ENCODE peak calls at places on chromosomes 11 and 22, in eight cellular contexts. X is esophagus squamous epithelium, U is foreskin fibroblast, K is fibroblast of lung, F is mammary epithelial cell, L is AG09309, I is kidney, S is heart right ventricle. Z is an unnamed sample.

GRCh38 chr22:25777870-25778269 is 35.9 kb downstream of the MYO18B start:
- DNase-seq in L (peak), U (peak), K (peak), F (peak), I (no peak), S (no peak), X (no peak), Z (peak)

GRCh38 chr11:73151371-73151870 is 9.3 kb upstream of the FCHSD2 start:
- DNase-seq in K (no peak), F (no peak), S (no peak), U (no peak), I (no peak), X (no peak), L (no peak), Z (no peak)

GRCh38 chr22:30614879-30615278 is 7.9 kb downstream of the TCN2 start:
- DNase-seq in K (no peak), F (no peak), L (no peak), I (no peak), U (no peak), X (no peak), S (no peak), Z (no peak)

GRCh38 chr22:43230983-43231723 is 44.2 kb upstream of the TTLL12 start:
- DNase-seq in S (peak), K (peak), I (no peak), U (peak), X (no peak), F (peak), L (no peak), Z (peak)

GRCh38 chr22:28728621-28729313 is 12.9 kb downstream of the CHEK2 start:
- DNase-seq in X (no peak), L (no peak), I (no peak), F (peak), S (no peak), U (peak), K (no peak), Z (no peak)

GRCh38 chr22:47616396-47617020 is 854.1 kb downstream of the TBC1D22A start:
- DNase-seq in X (no peak), I (no peak), L (no peak), K (no peak), U (no peak), S (no peak), F (no peak), Z (no peak)

GRCh38 chr11:101456812-101457211 is 127.0 kb downstream of the TRPC6 start:
- DNase-seq in I (no peak), S (no peak), U (no peak), X (no peak), L (no peak), K (peak), F (no peak), Z (peak)

GRCh38 chr11:73404506-73405145 is 28.4 kb downstream of the RELT start:
- DNase-seq in X (no peak), K (no peak), U (no peak), L (no peak), S (no peak), I (no peak), F (no peak), Z (no peak)

GRCh38 chr11:121452609-121453150 is at the start of gene SORL1-AS1:
- DNase-seq in U (no peak), X (no peak), L (no peak), F (peak), K (no peak), I (no peak), S (no peak), Z (no peak)

GRCh38 chr11:9600651-9601040 is 27.2 kb downstream of the WEE1 start:
- DNase-seq in L (no peak), U (no peak), X (no peak), S (no peak), I (no peak), K (no peak), F (peak), Z (no peak)

GRCh38 chr22:24578355-24579241 is 14.3 kb downstream of the LRRC75B start:
- DNase-seq in U (no peak), L (no peak), X (no peak), S (no peak), F (peak), I (no peak), K (peak), Z (no peak)

GRCh38 chr11:59292611-59293010 is 66.1 kb upstream of the OR5AN1 start:
- DNase-seq in I (no peak), F (peak), K (no peak), S (no peak), L (no peak), U (no peak), X (no peak), Z (no peak)

GRCh38 chr11:77647906-77648305 is 10.3 kb upstream of the CLNS1A start:
- DNase-seq in F (no peak), I (no peak), U (no peak), X (no peak), S (no peak), K (no peak), L (no peak), Z (no peak)

GRCh38 chr11:44835979-44836378 is 109.2 kb downstream of the TSPAN18 start:
- DNase-seq in L (no peak), F (no peak), U (no peak), I (no peak), K (no peak), S (no peak), X (no peak), Z (no peak)

GRCh38 chr22:32164084-32164894 is 5.2 kb upstream of the C22orf42 start:
- DNase-seq in K (no peak), I (no peak), S (no peak), U (no peak), F (no peak), X (no peak), L (no peak), Z (no peak)

GRCh38 chr22:20159088-20159487 is 8.2 kb upstream of the CCDC188 start:
- DNase-seq in X (no peak), L (no peak), S (no peak), K (no peak), U (no peak), F (no peak), I (no peak), Z (no peak)

GRCh38 chr11:35038211-35038930 is 100.6 kb upstream of the CD44 start:
- DNase-seq in I (no peak), L (no peak), S (no peak), K (no peak), U (no peak), X (no peak), F (no peak), Z (no peak)

GRCh38 chr22:27372969-27373670 is 428.4 kb downstream of the MN1 start:
- DNase-seq in X (no peak), L (no peak), S (no peak), I (no peak), K (no peak), F (no peak), U (no peak), Z (no peak)
- H3K4me3 ChIP-seq in X (no peak), L (no peak), S (no peak), I (no peak), K (no peak), F (no peak), U (no peak), Z (no peak)

GRCh38 chr22:46514592-46515207 is 22.7 kb downstream of the CELSR1 start:
- DNase-seq in L (no peak), U (peak), I (peak), K (peak), X (no peak), S (no peak), F (peak), Z (peak)
- TF ChIP-seq CTCF in L (no peak), U (no peak), I (no peak), K (no peak), X (no peak), S (no peak), F (no peak), Z (no peak)

DNA sequence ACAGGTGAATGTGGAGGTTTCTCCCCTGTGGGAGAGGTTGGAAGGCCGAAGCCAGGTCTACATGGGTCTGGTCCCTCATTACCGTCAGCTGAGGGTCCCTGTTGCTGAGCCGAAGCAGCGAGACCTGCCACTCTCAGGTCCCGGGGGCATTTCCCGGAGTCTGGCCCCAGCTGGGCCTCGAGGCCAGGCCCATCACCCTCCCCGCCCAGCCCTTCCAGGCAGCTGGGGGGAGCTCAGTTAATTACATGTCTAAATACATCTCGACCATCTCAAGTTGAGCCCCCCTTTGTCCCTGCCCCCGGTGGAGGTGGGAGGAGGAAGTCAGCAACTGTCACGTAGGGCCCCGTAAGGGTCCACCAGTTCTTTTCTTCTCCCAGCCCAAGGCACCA is 3.6 kb downstream of the CDKN1C start:
- DNase-seq in X (no peak), U (no peak), I (no peak), F (no peak), K (no peak), S (no peak), L (no peak), Z (no peak)
- H3K4me3 ChIP-seq in X (no peak), U (no peak), I (no peak), F (no peak), K (no peak), S (peak), L (no peak), Z (no peak)

DNA sequence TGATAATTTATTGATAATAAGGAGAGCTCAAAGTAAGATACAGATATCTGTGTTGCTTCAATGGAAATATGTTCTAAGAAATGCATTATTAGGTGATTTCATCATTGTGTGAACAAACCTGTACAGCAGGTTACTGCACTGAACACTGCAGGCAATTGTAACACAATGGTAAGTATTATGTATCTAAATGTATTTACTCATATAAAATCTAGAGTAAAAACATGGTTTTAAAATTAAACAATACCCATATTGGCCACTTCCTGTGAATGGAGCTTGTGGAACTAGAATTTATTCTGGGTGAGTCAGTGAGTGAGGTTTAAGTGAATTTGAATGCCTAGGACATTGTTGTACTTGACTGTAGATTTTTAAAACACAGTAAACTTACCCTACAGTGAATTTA is 722.9 kb upstream of the RAG2 start:
- DNase-seq in U (no peak), F (peak), I (no peak), L (no peak), S (no peak), K (peak), X (no peak), Z (peak)
- TF ChIP-seq CTCF in U (no peak), F (no peak), I (no peak), L (no peak), S (no peak), K (no peak), X (no peak), Z (no peak)

DNA sequence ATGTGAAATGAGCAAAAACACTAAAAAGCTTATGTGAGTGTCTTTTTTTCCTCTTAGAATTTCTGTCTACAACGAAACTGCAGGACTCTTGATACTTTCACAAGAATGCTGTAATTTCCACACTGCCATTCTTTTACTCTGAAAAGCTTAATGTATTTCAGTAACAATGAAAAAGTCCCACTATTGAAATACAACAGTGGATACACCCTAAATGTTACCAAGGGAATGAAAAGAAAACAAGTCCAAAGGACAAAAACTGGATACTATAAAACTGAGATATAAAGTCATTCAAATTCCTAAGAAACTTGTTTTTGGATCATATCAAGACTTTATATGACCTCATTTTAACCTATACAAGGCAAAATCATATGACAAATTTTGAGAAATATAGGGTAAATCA is 77.4 kb downstream of the SOX6 start:
- DNase-seq in F (peak), K (no peak), I (no peak), U (no peak), X (no peak), S (no peak), L (no peak), Z (no peak)
- H3K4me3 ChIP-seq in F (no peak), K (no peak), I (no peak), U (no peak), X (no peak), S (no peak), L (no peak), Z (no peak)

DNA sequence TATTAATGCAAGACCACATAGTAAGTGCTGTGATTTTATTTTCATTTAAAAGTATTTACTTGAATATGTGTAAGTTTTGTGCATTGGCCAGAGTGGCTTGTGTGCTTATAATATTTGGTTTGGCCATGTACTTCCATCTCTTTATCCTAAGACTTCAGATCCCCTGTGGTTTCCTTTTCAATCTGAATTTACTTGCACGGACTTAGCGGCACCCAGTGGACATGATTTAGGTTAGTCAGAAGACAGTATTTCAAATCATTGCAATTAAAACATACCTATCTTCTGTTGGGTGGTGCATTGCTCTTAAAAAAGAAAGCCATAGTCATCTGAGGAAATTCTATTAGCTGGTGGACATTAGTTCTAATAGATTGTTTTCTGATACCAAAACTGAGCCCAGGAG is 30.7 kb downstream of the PIWIL4 start:
- DNase-seq in I (no peak), L (no peak), S (no peak), U (no peak), F (no peak), X (no peak), K (peak), Z (peak)
- TF ChIP-seq CTCF in I (peak), L (no peak), S (no peak), U (no peak), F (no peak), X (no peak), K (no peak), Z (peak)

GRCh38 chr11:118318112-118319030 is 13.8 kb downstream of the CD3E start:
- DNase-seq in I (no peak), K (no peak), U (no peak), X (no peak), S (no peak), L (no peak), F (peak), Z (no peak)
- H3K4me3 ChIP-seq in I (no peak), K (no peak), U (no peak), X (no peak), S (no peak), L (no peak), F (no peak), Z (no peak)

GRCh38 chr11:118065375-118065774 is 11.5 kb upstream of the TMPRSS4 start:
- DNase-seq in K (no peak), L (no peak), X (no peak), I (no peak), U (no peak), S (no peak), F (no peak), Z (no peak)

GRCh38 chr11:118071416-118072030 is 5.4 kb upstream of the TMPRSS4 start:
- DNase-seq in S (no peak), X (no peak), K (no peak), U (no peak), I (no peak), F (no peak), L (no peak), Z (no peak)

GRCh38 chr11:118068945-118069612 is 7.8 kb upstream of the TMPRSS4 start:
- DNase-seq in I (no peak), S (no peak), U (no peak), K (no peak), F (no peak), L (no peak), X (no peak), Z (no peak)

GRCh38 chr11:118067006-118067405 is 9.9 kb upstream of the TMPRSS4 start:
- DNase-seq in U (no peak), K (no peak), L (no peak), F (no peak), X (no peak), S (no peak), I (no peak), Z (no peak)

DNA sequence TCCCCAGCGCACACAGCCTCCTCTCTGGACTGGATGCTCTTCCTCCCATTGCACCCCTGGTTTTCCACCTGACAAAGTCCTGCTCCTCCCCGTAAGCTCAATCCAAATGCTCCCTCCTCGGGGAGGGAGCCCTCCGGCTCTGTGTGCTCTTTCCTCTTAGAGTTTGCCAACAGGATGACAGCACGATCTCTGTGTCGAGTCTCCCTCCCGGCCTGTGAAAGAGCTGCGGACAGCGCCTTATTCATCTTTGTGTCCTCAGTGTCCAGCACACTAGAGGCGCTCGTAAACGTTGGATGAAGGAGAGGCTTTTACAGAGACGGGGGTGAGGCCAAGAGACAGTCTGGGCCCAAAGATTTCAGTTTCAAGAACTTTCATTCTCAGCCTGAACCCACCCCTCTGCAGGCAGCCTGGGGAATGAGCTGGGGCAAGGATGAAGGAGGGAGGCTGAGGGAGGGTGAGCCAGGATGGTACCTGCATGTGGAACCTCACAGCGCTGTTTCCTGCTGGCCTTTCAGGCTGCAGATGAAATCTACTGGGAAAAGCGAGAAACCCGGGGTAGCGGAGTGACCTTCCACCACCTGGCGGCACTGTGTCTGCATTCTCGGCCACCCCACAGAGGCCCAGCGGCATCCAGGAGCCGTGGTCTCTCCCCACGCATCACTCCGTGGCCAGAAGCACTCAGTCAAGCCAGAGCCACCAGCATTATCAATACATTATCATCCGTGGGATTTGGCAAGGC is 8.5 kb upstream of the TMPRSS4 start:
- DNase-seq in L (no peak), S (no peak), I (no peak), U (no peak), F (no peak), K (no peak), X (no peak), Z (no peak)
- TF ChIP-seq CTCF in L (no peak), S (no peak), I (no peak), U (no peak), F (no peak), K (no peak), X (no peak), Z (no peak)

GRCh38 chr11:61892085-61892370 is 683 bp upstream of the FADS3 start:
- DNase-seq in L (no peak), U (no peak), K (no peak), F (no peak), I (no peak), S (no peak), X (no peak), Z (no peak)
- H3K4me3 ChIP-seq in L (peak), U (peak), K (no peak), F (no peak), I (peak), S (peak), X (peak), Z (peak)

Z was measured in astrocyte of the spinal cord.